ENCODE peak calls at places on chromosomes 4 and X, in seven cellular contexts. One of them, this sample, is unnamed.

GRCh38 chrX:123340691-123341090 is 156.6 kb downstream of the GRIA3 start:
- DNase-seq in stimulated activated CD4-positive, alpha-beta T cell treated with anti-CD3 and anti-CD28 coated beads, Interleukin-15, amount 100 ng/mL, for 24 hours: no peak
- DNase-seq in Jurkat, Clone E6-1: no peak
- DNase-seq in stimulated activated CD8-positive, alpha-beta memory T cell treated with anti-CD3 and anti-CD28 coated beads, Interleukin-12 subunit alpha, Interleukin-12 subunit beta, amount 100 ng/mL, for 1 hour: no peak
- DNase-seq in amygdala: no peak
- DNase-seq in ecto neural progenitor cell: no peak
- DNase-seq in A172: no peak
- DNase-seq in this sample: peak

GRCh38 chr4:83751336-83751949 is 215.5 kb downstream of the GPAT3 start:
- DNase-seq in amygdala: no peak
- DNase-seq in stimulated activated CD8-positive, alpha-beta memory T cell treated with anti-CD3 and anti-CD28 coated beads, Interleukin-12 subunit alpha, Interleukin-12 subunit beta, amount 100 ng/mL, for 1 hour: no peak
- DNase-seq in stimulated activated CD4-positive, alpha-beta T cell treated with anti-CD3 and anti-CD28 coated beads, Interleukin-15, amount 100 ng/mL, for 24 hours: no peak
- DNase-seq in A172: peak
- DNase-seq in ecto neural progenitor cell: no peak
- DNase-seq in Jurkat, Clone E6-1: no peak
- DNase-seq in this sample: peak

GRCh38 chrX:73977542-73978169 is 326.3 kb upstream of the ZCCHC13 start:
- DNase-seq in Jurkat, Clone E6-1: peak
- DNase-seq in stimulated activated CD4-positive, alpha-beta T cell treated with anti-CD3 and anti-CD28 coated beads, Interleukin-15, amount 100 ng/mL, for 24 hours: no peak
- DNase-seq in ecto neural progenitor cell: no peak
- DNase-seq in A172: no peak
- DNase-seq in amygdala: no peak
- DNase-seq in stimulated activated CD8-positive, alpha-beta memory T cell treated with anti-CD3 and anti-CD28 coated beads, Interleukin-12 subunit alpha, Interleukin-12 subunit beta, amount 100 ng/mL, for 1 hour: no peak
- DNase-seq in this sample: no peak

GRCh38 chrX:130014356-130014755 is 31.9 kb downstream of the BCORL1 start:
- DNase-seq in Jurkat, Clone E6-1: no peak
- DNase-seq in A172: no peak
- DNase-seq in stimulated activated CD8-positive, alpha-beta memory T cell treated with anti-CD3 and anti-CD28 coated beads, Interleukin-12 subunit alpha, Interleukin-12 subunit beta, amount 100 ng/mL, for 1 hour: no peak
- DNase-seq in stimulated activated CD4-positive, alpha-beta T cell treated with anti-CD3 and anti-CD28 coated beads, Interleukin-15, amount 100 ng/mL, for 24 hours: no peak
- DNase-seq in amygdala: no peak
- DNase-seq in ecto neural progenitor cell: no peak
- DNase-seq in this sample: no peak

GRCh38 chrX:97968376-97969104 is 1084.8 kb downstream of the RPA4 start:
- DNase-seq in A172: no peak
- DNase-seq in Jurkat, Clone E6-1: no peak
- DNase-seq in ecto neural progenitor cell: no peak
- DNase-seq in amygdala: no peak
- DNase-seq in stimulated activated CD8-positive, alpha-beta memory T cell treated with anti-CD3 and anti-CD28 coated beads, Interleukin-12 subunit alpha, Interleukin-12 subunit beta, amount 100 ng/mL, for 1 hour: no peak
- DNase-seq in stimulated activated CD4-positive, alpha-beta T cell treated with anti-CD3 and anti-CD28 coated beads, Interleukin-15, amount 100 ng/mL, for 24 hours: no peak
- DNase-seq in this sample: no peak

GRCh38 chr4:105343523-105343931 is 130.3 kb downstream of the PPA2 start:
- DNase-seq in amygdala: no peak
- DNase-seq in stimulated activated CD4-positive, alpha-beta T cell treated with anti-CD3 and anti-CD28 coated beads, Interleukin-15, amount 100 ng/mL, for 24 hours: no peak
- DNase-seq in stimulated activated CD8-positive, alpha-beta memory T cell treated with anti-CD3 and anti-CD28 coated beads, Interleukin-12 subunit alpha, Interleukin-12 subunit beta, amount 100 ng/mL, for 1 hour: no peak
- DNase-seq in Jurkat, Clone E6-1: no peak
- DNase-seq in ecto neural progenitor cell: no peak
- DNase-seq in A172: no peak
- DNase-seq in this sample: no peak

GRCh38 chrX:39212456-39212855 is 411.2 kb downstream of the MID1IP1 start:
- DNase-seq in A172: no peak
- DNase-seq in amygdala: no peak
- DNase-seq in stimulated activated CD8-positive, alpha-beta memory T cell treated with anti-CD3 and anti-CD28 coated beads, Interleukin-12 subunit alpha, Interleukin-12 subunit beta, amount 100 ng/mL, for 1 hour: no peak
- DNase-seq in ecto neural progenitor cell: no peak
- DNase-seq in Jurkat, Clone E6-1: no peak
- DNase-seq in stimulated activated CD4-positive, alpha-beta T cell treated with anti-CD3 and anti-CD28 coated beads, Interleukin-15, amount 100 ng/mL, for 24 hours: peak
- DNase-seq in this sample: no peak

GRCh38 chr4:73853246-73853704 is at the start of gene PF4V1:
- DNase-seq in Jurkat, Clone E6-1: no peak
- DNase-seq in stimulated activated CD8-positive, alpha-beta memory T cell treated with anti-CD3 and anti-CD28 coated beads, Interleukin-12 subunit alpha, Interleukin-12 subunit beta, amount 100 ng/mL, for 1 hour: no peak
- DNase-seq in A172: no peak
- DNase-seq in amygdala: no peak
- DNase-seq in ecto neural progenitor cell: peak
- DNase-seq in stimulated activated CD4-positive, alpha-beta T cell treated with anti-CD3 and anti-CD28 coated beads, Interleukin-15, amount 100 ng/mL, for 24 hours: no peak
- DNase-seq in this sample: no peak

GRCh38 chr4:3393171-3393570 is 48.6 kb upstream of the HGFAC start:
- DNase-seq in A172: no peak
- DNase-seq in stimulated activated CD4-positive, alpha-beta T cell treated with anti-CD3 and anti-CD28 coated beads, Interleukin-15, amount 100 ng/mL, for 24 hours: no peak
- DNase-seq in amygdala: no peak
- DNase-seq in ecto neural progenitor cell: no peak
- DNase-seq in stimulated activated CD8-positive, alpha-beta memory T cell treated with anti-CD3 and anti-CD28 coated beads, Interleukin-12 subunit alpha, Interleukin-12 subunit beta, amount 100 ng/mL, for 1 hour: no peak
- DNase-seq in Jurkat, Clone E6-1: no peak
- DNase-seq in this sample: no peak

GRCh38 chr4:41142946-41143720 is 71.2 kb downstream of the APBB2 start:
- DNase-seq in ecto neural progenitor cell: no peak
- DNase-seq in Jurkat, Clone E6-1: no peak
- DNase-seq in A172: peak
- DNase-seq in stimulated activated CD4-positive, alpha-beta T cell treated with anti-CD3 and anti-CD28 coated beads, Interleukin-15, amount 100 ng/mL, for 24 hours: no peak
- DNase-seq in amygdala: no peak
- DNase-seq in stimulated activated CD8-positive, alpha-beta memory T cell treated with anti-CD3 and anti-CD28 coated beads, Interleukin-12 subunit alpha, Interleukin-12 subunit beta, amount 100 ng/mL, for 1 hour: no peak
- DNase-seq in this sample: peak

GRCh38 chrX:43008356-43008755 is 230.4 kb upstream of the PPP1R2C start:
- DNase-seq in A172: no peak
- DNase-seq in stimulated activated CD8-positive, alpha-beta memory T cell treated with anti-CD3 and anti-CD28 coated beads, Interleukin-12 subunit alpha, Interleukin-12 subunit beta, amount 100 ng/mL, for 1 hour: no peak
- DNase-seq in amygdala: no peak
- DNase-seq in ecto neural progenitor cell: no peak
- DNase-seq in Jurkat, Clone E6-1: no peak
- DNase-seq in stimulated activated CD4-positive, alpha-beta T cell treated with anti-CD3 and anti-CD28 coated beads, Interleukin-15, amount 100 ng/mL, for 24 hours: no peak
- DNase-seq in this sample: no peak

GRCh38 chrX:7925867-7926472 is 1.2 kb downstream of the PNPLA4 start:
- DNase-seq in amygdala: peak
- DNase-seq in Jurkat, Clone E6-1: peak
- DNase-seq in stimulated activated CD8-positive, alpha-beta memory T cell treated with anti-CD3 and anti-CD28 coated beads, Interleukin-12 subunit alpha, Interleukin-12 subunit beta, amount 100 ng/mL, for 1 hour: peak
- DNase-seq in ecto neural progenitor cell: peak
- DNase-seq in A172: peak
- DNase-seq in stimulated activated CD4-positive, alpha-beta T cell treated with anti-CD3 and anti-CD28 coated beads, Interleukin-15, amount 100 ng/mL, for 24 hours: peak
- DNase-seq in this sample: peak

GRCh38 chrX:72430405-72430968 is 124.8 kb upstream of the CITED1 start:
- DNase-seq in Jurkat, Clone E6-1: no peak
- DNase-seq in stimulated activated CD4-positive, alpha-beta T cell treated with anti-CD3 and anti-CD28 coated beads, Interleukin-15, amount 100 ng/mL, for 24 hours: no peak
- DNase-seq in ecto neural progenitor cell: no peak
- DNase-seq in stimulated activated CD8-positive, alpha-beta memory T cell treated with anti-CD3 and anti-CD28 coated beads, Interleukin-12 subunit alpha, Interleukin-12 subunit beta, amount 100 ng/mL, for 1 hour: no peak
- DNase-seq in amygdala: no peak
- DNase-seq in A172: no peak
- DNase-seq in this sample: no peak

GRCh38 chr4:56840559-56840958 is 19.1 kb upstream of the SPINK2 start:
- DNase-seq in Jurkat, Clone E6-1: no peak
- DNase-seq in ecto neural progenitor cell: no peak
- DNase-seq in amygdala: no peak
- DNase-seq in A172: no peak
- DNase-seq in stimulated activated CD4-positive, alpha-beta T cell treated with anti-CD3 and anti-CD28 coated beads, Interleukin-15, amount 100 ng/mL, for 24 hours: no peak
- DNase-seq in stimulated activated CD8-positive, alpha-beta memory T cell treated with anti-CD3 and anti-CD28 coated beads, Interleukin-12 subunit alpha, Interleukin-12 subunit beta, amount 100 ng/mL, for 1 hour: no peak
- DNase-seq in this sample: no peak

GRCh38 chr4:60938621-60939020 is 261.5 kb upstream of the ADGRL3 start:
- DNase-seq in stimulated activated CD8-positive, alpha-beta memory T cell treated with anti-CD3 and anti-CD28 coated beads, Interleukin-12 subunit alpha, Interleukin-12 subunit beta, amount 100 ng/mL, for 1 hour: no peak
- DNase-seq in amygdala: no peak
- DNase-seq in ecto neural progenitor cell: no peak
- DNase-seq in Jurkat, Clone E6-1: no peak
- DNase-seq in A172: no peak
- DNase-seq in stimulated activated CD4-positive, alpha-beta T cell treated with anti-CD3 and anti-CD28 coated beads, Interleukin-15, amount 100 ng/mL, for 24 hours: no peak
- DNase-seq in this sample: no peak

GRCh38 chr4:145480257-145480656 is 1.4 kb upstream of the SMAD1 start:
- DNase-seq in amygdala: no peak
- DNase-seq in ecto neural progenitor cell: no peak
- DNase-seq in A172: no peak
- DNase-seq in Jurkat, Clone E6-1: no peak
- DNase-seq in stimulated activated CD8-positive, alpha-beta memory T cell treated with anti-CD3 and anti-CD28 coated beads, Interleukin-12 subunit alpha, Interleukin-12 subunit beta, amount 100 ng/mL, for 1 hour: no peak
- DNase-seq in stimulated activated CD4-positive, alpha-beta T cell treated with anti-CD3 and anti-CD28 coated beads, Interleukin-15, amount 100 ng/mL, for 24 hours: no peak
- DNase-seq in this sample: no peak

GRCh38 chrX:119042996-119043395 is 29.8 kb upstream of the CT47C1 start:
- DNase-seq in stimulated activated CD4-positive, alpha-beta T cell treated with anti-CD3 and anti-CD28 coated beads, Interleukin-15, amount 100 ng/mL, for 24 hours: no peak
- DNase-seq in stimulated activated CD8-positive, alpha-beta memory T cell treated with anti-CD3 and anti-CD28 coated beads, Interleukin-12 subunit alpha, Interleukin-12 subunit beta, amount 100 ng/mL, for 1 hour: no peak
- DNase-seq in A172: no peak
- DNase-seq in Jurkat, Clone E6-1: no peak
- DNase-seq in amygdala: no peak
- DNase-seq in ecto neural progenitor cell: no peak
- DNase-seq in this sample: no peak

GRCh38 chr4:83219344-83219990 is 65.1 kb downstream of the COQ2 start:
- DNase-seq in amygdala: no peak
- DNase-seq in ecto neural progenitor cell: no peak
- DNase-seq in Jurkat, Clone E6-1: peak
- DNase-seq in stimulated activated CD4-positive, alpha-beta T cell treated with anti-CD3 and anti-CD28 coated beads, Interleukin-15, amount 100 ng/mL, for 24 hours: peak
- DNase-seq in stimulated activated CD8-positive, alpha-beta memory T cell treated with anti-CD3 and anti-CD28 coated beads, Interleukin-12 subunit alpha, Interleukin-12 subunit beta, amount 100 ng/mL, for 1 hour: no peak
- DNase-seq in A172: peak
- DNase-seq in this sample: no peak

GRCh38 chrX:130426531-130426930 is 24.7 kb downstream of the RBMX2 start:
- DNase-seq in Jurkat, Clone E6-1: no peak
- DNase-seq in stimulated activated CD8-positive, alpha-beta memory T cell treated with anti-CD3 and anti-CD28 coated beads, Interleukin-12 subunit alpha, Interleukin-12 subunit beta, amount 100 ng/mL, for 1 hour: no peak
- DNase-seq in ecto neural progenitor cell: no peak
- DNase-seq in stimulated activated CD4-positive, alpha-beta T cell treated with anti-CD3 and anti-CD28 coated beads, Interleukin-15, amount 100 ng/mL, for 24 hours: no peak
- DNase-seq in amygdala: no peak
- DNase-seq in A172: no peak
- DNase-seq in this sample: no peak

GRCh38 chr4:97910005-97910404 is 233.3 kb downstream of the STPG2 start:
- DNase-seq in amygdala: no peak
- DNase-seq in stimulated activated CD8-positive, alpha-beta memory T cell treated with anti-CD3 and anti-CD28 coated beads, Interleukin-12 subunit alpha, Interleukin-12 subunit beta, amount 100 ng/mL, for 1 hour: no peak
- DNase-seq in Jurkat, Clone E6-1: peak
- DNase-seq in stimulated activated CD4-positive, alpha-beta T cell treated with anti-CD3 and anti-CD28 coated beads, Interleukin-15, amount 100 ng/mL, for 24 hours: no peak
- DNase-seq in A172: no peak
- DNase-seq in ecto neural progenitor cell: no peak
- DNase-seq in this sample: no peak

This sample was measured in H4.